ENCODE peak calls at places on chromosome 20, in five cellular contexts. W, K, R, X and Q are unnamed samples.

GRCh38 chr20:49380245-49380875 is 102.1 kb downstream of the KCNB1 start:
- DNase-seq in W (no peak), X (no peak), K (no peak), R (no peak), Q (no peak)

GRCh38 chr20:57618091-57618765 is 2.0 kb downstream of the ZBP1 start:
- DNase-seq in X (no peak), W (no peak), K (no peak), R (no peak), Q (no peak)

GRCh38 chr20:13447385-13448180 is 191.1 kb downstream of the TASP1 start:
- DNase-seq in R (no peak), K (no peak), X (no peak), W (no peak), Q (no peak)

GRCh38 chr20:53890434-53891305 is 179.7 kb downstream of the BCAS1 start:
- DNase-seq in K (no peak), X (no peak), R (no peak), W (no peak), Q (no peak)

GRCh38 chr20:50668798-50669197 is 22.5 kb downstream of the RIPOR3 start:
- DNase-seq in W (no peak), X (no peak), K (no peak), R (no peak), Q (no peak)

GRCh38 chr20:25083141-25083772 is 1.3 kb upstream of the VSX1 start:
- DNase-seq in R (no peak), K (no peak), X (no peak), W (no peak), Q (no peak)

GRCh38 chr20:5191829-5192569 is 65.2 kb downstream of the CDS2 start:
- DNase-seq in W (peak), R (peak), X (peak), K (no peak), Q (peak)

GRCh38 chr20:58691405-58691772 is 1.2 kb upstream of the NPEPL1 start:
- DNase-seq in K (no peak), R (no peak), X (no peak), W (no peak), Q (no peak)

GRCh38 chr20:31808481-31808880 is 10.7 kb upstream of the MYLK2 start:
- DNase-seq in R (no peak), W (no peak), X (no peak), K (no peak), Q (no peak)

GRCh38 chr20:25269057-25269832 is 21.4 kb downstream of the PYGB start:
- DNase-seq in X (no peak), W (no peak), K (peak), R (no peak), Q (no peak)

GRCh38 chr20:45269056-45269455 is 14.7 kb upstream of the SLPI start:
- DNase-seq in R (no peak), W (no peak), X (no peak), K (no peak), Q (no peak)

GRCh38 chr20:61849376-61849775 is 216.3 kb downstream of the TAF4 start:
- DNase-seq in K (no peak), W (no peak), X (no peak), R (no peak), Q (no peak)

GRCh38 chr20:6122873-6123649 is at the start of gene FERMT1:
- DNase-seq in R (peak), K (peak), X (peak), W (no peak), Q (no peak)

GRCh38 chr20:46936415-46937139 is 41.9 kb downstream of the EYA2 start:
- DNase-seq in X (no peak), K (no peak), R (peak), W (no peak), Q (no peak)

GRCh38 chr20:58169441-58169840 is 59.0 kb downstream of the ANKRD60 start:
- DNase-seq in W (no peak), R (no peak), X (no peak), K (no peak), Q (no peak)

GRCh38 chr20:41425180-41425884 is 58.7 kb upstream of the EMILIN3 start:
- DNase-seq in K (no peak), R (no peak), X (no peak), W (no peak), Q (peak)

GRCh38 chr20:11372831-11373230 is 544.9 kb upstream of the BTBD3 start:
- DNase-seq in R (no peak), X (no peak), W (no peak), K (no peak), Q (no peak)

GRCh38 chr20:58482416-58482815 is 32.8 kb downstream of the APCDD1L start:
- DNase-seq in W (no peak), R (no peak), K (no peak), X (no peak), Q (no peak)

GRCh38 chr20:14632906-14633305 is 295.5 kb upstream of the FLRT3 start:
- DNase-seq in R (no peak), X (peak), K (no peak), W (no peak), Q (no peak)

GRCh38 chr20:24938498-24938897 is 10.6 kb upstream of the CST7 start:
- DNase-seq in R (no peak), X (no peak), K (no peak), W (no peak), Q (no peak)

GRCh38 chr20:25195962-25196700 is 619 bp downstream of the ENTPD6 start:
- DNase-seq in W (peak), R (peak), K (no peak), X (no peak), Q (no peak)

GRCh38 chr20:31515775-31516107 is 1.5 kb downstream of the HM13 start:
- DNase-seq in R (no peak), X (no peak), K (no peak), W (no peak), Q (no peak)

GRCh38 chr20:460707-461106 is 1.6 kb downstream of the TBC1D20 start:
- DNase-seq in W (no peak), X (peak), R (no peak), K (no peak), Q (no peak)

GRCh38 chr20:16191496-16191895 is 381.8 kb downstream of the KIF16B start:
- DNase-seq in X (no peak), W (no peak), K (no peak), R (no peak), Q (no peak)

GRCh38 chr20:51460569-51461265 is 81.8 kb downstream of the NFATC2 start:
- DNase-seq in X (no peak), W (no peak), R (no peak), K (no peak), Q (no peak)

GRCh38 chr20:24834310-24834709 is 114.8 kb upstream of the CST7 start:
- DNase-seq in X (no peak), K (no peak), R (no peak), W (no peak), Q (no peak)

GRCh38 chr20:44465001-44465560 is 10.6 kb upstream of the TTPAL start:
- DNase-seq in X (no peak), W (no peak), K (no peak), R (no peak), Q (no peak)

GRCh38 chr20:38932457-38933120 is 6.4 kb downstream of the FAM83D start:
- DNase-seq in X (peak), W (no peak), K (no peak), R (no peak), Q (no peak)

GRCh38 chr20:50110141-50111047 is 2.6 kb downstream of the UBE2V1 start:
- DNase-seq in K (no peak), X (peak), W (no peak), R (no peak), Q (peak)

GRCh38 chr20:41256516-41256915 is 61.0 kb downstream of the ZHX3 start:
- DNase-seq in K (no peak), R (no peak), W (no peak), X (no peak), Q (no peak)

GRCh38 chr20:33914871-33915270 is 78.8 kb upstream of the RALY start:
- DNase-seq in R (no peak), X (peak), W (no peak), K (no peak), Q (peak)

GRCh38 chr20:17593902-17594301 is 24.0 kb downstream of the DSTN start:
- DNase-seq in R (no peak), X (no peak), W (no peak), K (no peak), Q (no peak)

GRCh38 chr20:17595846-17596245 is 26.0 kb downstream of the DSTN start:
- DNase-seq in W (no peak), R (no peak), K (no peak), X (no peak), Q (no peak)

GRCh38 chr20:17598013-17598550 is 28.2 kb downstream of the DSTN start:
- DNase-seq in K (no peak), R (no peak), W (no peak), X (no peak), Q (no peak)

GRCh38 chr20:17590245-17590644 is 20.4 kb downstream of the DSTN start:
- DNase-seq in K (no peak), W (no peak), R (peak), X (no peak), Q (no peak)

DNA sequence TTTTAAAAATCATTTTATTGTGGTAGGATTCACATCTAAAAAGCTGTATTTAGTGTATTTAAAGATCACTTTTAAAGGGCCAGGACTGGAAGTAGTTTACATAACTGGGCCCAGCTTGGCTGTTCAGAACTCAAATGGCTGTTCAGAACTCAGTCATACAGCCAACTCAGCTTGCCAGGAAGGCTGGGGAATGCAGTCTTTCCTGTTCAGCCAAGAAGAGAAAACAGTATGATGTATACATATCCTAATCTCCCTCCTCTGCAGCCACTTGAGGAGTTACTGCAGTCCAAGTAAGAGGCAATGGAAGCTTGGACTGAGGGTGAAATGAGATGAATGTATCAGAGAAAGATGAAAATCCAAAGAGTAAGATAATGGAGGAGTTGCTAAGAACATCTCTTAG is 24.6 kb downstream of the DSTN start:
- DNase-seq in X (peak), W (no peak), R (peak), K (no peak), Q (no peak)
- H3K4me3 ChIP-seq in X (no peak), W (no peak), R (no peak), K (no peak), Q (no peak)

DNA sequence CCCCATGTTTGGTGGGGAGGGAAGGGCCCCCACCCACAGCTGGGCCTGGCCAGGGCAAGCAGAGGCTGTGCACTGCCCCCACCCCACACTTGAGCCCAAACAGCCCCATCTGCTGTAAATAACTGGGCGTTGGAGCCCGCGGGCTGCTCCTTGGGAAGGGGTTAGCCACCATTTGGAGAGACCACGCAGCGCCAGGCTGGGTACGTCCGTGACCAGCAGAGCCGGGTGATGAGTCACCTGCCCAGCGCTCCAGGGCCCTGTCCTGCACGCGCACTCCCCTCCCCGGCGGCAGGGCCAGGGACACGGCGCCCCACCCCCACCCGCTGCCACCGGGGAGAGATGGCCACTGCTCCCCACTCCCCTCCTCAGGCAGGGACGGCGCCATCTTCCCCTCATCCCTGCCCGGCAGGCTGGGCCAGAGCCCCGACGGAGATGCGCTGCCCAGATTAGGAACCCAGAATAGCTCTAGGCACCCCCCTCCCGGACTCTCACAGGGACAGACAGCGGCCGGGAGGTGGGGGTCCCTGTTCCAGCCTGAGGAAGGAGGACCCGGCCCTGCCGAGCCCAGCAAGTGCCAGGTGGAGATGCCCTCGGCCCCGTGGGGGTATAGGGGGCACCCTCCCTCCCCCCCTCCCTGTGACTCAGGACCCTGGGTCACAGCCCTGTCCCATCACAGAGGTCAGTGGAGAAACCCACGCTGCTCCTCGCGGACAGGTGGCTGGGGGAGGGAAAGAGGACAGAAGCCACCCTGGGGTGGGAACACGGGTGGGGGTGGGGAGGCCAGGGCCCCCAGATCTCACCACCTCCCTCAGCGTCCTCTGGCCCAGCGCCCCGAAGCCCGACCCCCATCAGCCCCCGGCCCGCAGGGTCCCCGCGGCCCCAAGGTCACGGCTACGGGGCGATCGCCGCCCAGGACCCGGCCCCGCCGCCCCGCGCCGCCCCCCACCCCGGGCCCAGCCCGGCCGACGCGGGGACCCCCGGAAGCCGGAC is 642 bp downstream of the EEF1A2 start:
- DNase-seq in R (peak), W (no peak), X (no peak), K (peak), Q (no peak)
- H3K4me3 ChIP-seq in R (peak), W (no peak), X (no peak), K (peak), Q (no peak)

DNA sequence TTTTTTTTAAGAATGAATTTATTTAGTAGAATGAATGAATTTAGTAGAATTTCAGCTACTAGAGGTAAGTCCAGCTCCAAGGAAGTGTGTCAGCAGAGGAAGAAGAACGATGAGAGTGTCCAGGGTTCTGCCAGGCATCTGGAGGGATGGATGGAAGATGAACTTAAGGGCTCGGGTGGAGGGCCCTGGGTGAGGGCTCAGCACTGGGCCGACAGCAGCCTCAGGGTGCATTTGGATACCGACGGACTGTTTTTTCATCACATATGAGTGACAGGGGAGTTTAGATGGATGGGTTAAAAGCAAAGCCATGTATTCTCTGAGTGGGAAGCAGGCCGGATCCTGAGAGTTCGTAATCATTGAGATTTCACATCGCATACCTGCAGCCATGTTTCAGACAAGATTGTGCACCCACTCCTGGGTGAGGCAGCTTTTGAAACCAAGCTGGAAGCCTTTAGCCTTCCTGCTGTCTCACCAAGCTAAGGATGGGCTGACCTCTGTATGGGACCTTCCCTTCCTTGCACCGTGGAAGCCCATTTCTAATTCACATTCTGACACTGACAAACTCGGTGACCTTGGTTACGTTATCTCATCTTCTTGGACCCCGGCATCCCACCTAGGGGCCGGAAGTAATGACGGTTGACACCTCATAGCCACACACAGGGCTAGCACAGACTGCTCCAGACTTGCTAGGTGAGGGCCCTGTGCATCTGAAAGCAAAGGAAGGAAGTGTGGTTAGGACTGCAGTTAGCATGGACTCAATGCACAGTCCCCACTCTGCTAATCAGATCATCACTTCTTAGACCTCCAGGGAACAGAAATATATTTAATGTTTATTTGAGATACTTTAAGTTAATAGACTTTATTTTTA is 228.5 kb downstream of the SLC24A3 start:
- DNase-seq in K (no peak), W (no peak), X (no peak), R (no peak), Q (peak)
- H3K4me3 ChIP-seq in K (no peak), W (no peak), X (no peak), R (no peak), Q (peak)

GRCh38 chr20:1801551-1801950 is 93.7 kb upstream of the SIRPA start:
- DNase-seq in W (no peak), X (no peak), K (no peak), R (no peak), Q (no peak)
- H3K4me3 ChIP-seq in W (no peak), X (no peak), K (no peak), R (no peak), Q (no peak)